ENCODE peak calls at places on chromosomes 11 and 22, in four cellular contexts. N, W, A and Y are unnamed samples.

GRCh38 chr11:34633990-34634725 is 13.3 kb downstream of the EHF start:
- DNase-seq in N (no peak), W (peak), A (no peak), Y (no peak)

GRCh38 chr11:32213223-32213622 is 122.3 kb downstream of the RCN1 start:
- DNase-seq in N (no peak), W (no peak), A (no peak), Y (no peak)

GRCh38 chr11:2928605-2929510 is at the start of gene PHLDA2:
- DNase-seq in N (peak), W (no peak), A (no peak), Y (no peak)

GRCh38 chr22:28864878-28865596 is 18.3 kb upstream of the ZNRF3 start:
- DNase-seq in N (no peak), W (peak), A (no peak), Y (no peak)

GRCh38 chr11:121571466-121571865 is 118.7 kb upstream of the SORL1-AS1 start:
- DNase-seq in N (no peak), W (no peak), A (no peak), Y (no peak)

GRCh38 chr22:31726692-31727091 is 23.2 kb downstream of the PRR14L start:
- DNase-seq in N (no peak), W (no peak), A (no peak), Y (no peak)

GRCh38 chr11:116936754-116937153 is 99.3 kb upstream of the APOA1 start:
- DNase-seq in N (no peak), W (no peak), A (no peak), Y (no peak)

GRCh38 chr11:77471520-77472234 is 2.2 kb downstream of the PAK1 start:
- DNase-seq in N (peak), W (peak), A (no peak), Y (no peak)

GRCh38 chr22:25051073-25051472 is 98.6 kb downstream of the KIAA1671 start:
- DNase-seq in N (no peak), W (no peak), A (no peak), Y (peak)

GRCh38 chr11:69546735-69547370 is 65.4 kb downstream of the LINC01488 start:
- DNase-seq in N (no peak), W (no peak), A (peak), Y (no peak)

GRCh38 chr22:45319319-45319675 is 9.6 kb downstream of the FAM118A start:
- DNase-seq in N (no peak), W (no peak), A (no peak), Y (no peak)

GRCh38 chr22:31983911-31984661 is 39.8 kb downstream of the YWHAH start:
- DNase-seq in N (no peak), W (no peak), A (no peak), Y (no peak)

GRCh38 chr11:117170210-117170609 is 8.3 kb upstream of the SIDT2 start:
- DNase-seq in N (no peak), W (no peak), A (no peak), Y (no peak)

GRCh38 chr22:43435851-43436535 is 24.2 kb downstream of the MPPED1 start:
- DNase-seq in N (no peak), W (no peak), A (no peak), Y (no peak)

GRCh38 chr22:22884888-22885840 is 2.5 kb upstream of the IGLL5 start:
- DNase-seq in N (no peak), W (no peak), A (no peak), Y (no peak)

GRCh38 chr11:132125855-132126841 is 755.7 kb downstream of the NTM start:
- DNase-seq in N (no peak), W (no peak), A (no peak), Y (peak)

GRCh38 chr11:68166969-68167368 is 45.8 kb upstream of the CHKA start:
- DNase-seq in N (no peak), W (no peak), A (no peak), Y (no peak)

GRCh38 chr22:42294034-42294985 is 23.9 kb upstream of the TCF20 start:
- DNase-seq in N (peak), W (peak), A (no peak), Y (peak)

GRCh38 chr11:61082931-61083531 is 19.3 kb upstream of the CD5 start:
- DNase-seq in N (no peak), W (no peak), A (no peak), Y (no peak)

GRCh38 chr11:111735262-111736116 is 30.7 kb downstream of the PPP2R1B start:
- DNase-seq in N (no peak), W (no peak), A (no peak), Y (no peak)

GRCh38 chr11:59756496-59756840 is 1.3 kb downstream of the STX3 start:
- DNase-seq in N (no peak), W (no peak), A (no peak), Y (no peak)

GRCh38 chr11:130145975-130146776 is 13.4 kb upstream of the ST14 start:
- DNase-seq in N (no peak), W (peak), A (no peak), Y (peak)

GRCh38 chr11:58905716-58906547 is 33.4 kb upstream of the GLYATL1 start:
- DNase-seq in N (no peak), W (no peak), A (no peak), Y (peak)

GRCh38 chr11:69008774-69009440 is 4.1 kb downstream of the MRGPRF start:
- DNase-seq in N (peak), W (peak), A (no peak), Y (peak)

GRCh38 chr22:30837531-30837930 is 131.0 kb downstream of the MORC2 start:
- DNase-seq in N (no peak), W (no peak), A (no peak), Y (no peak)

GRCh38 chr11:17267576-17267975 is 9.0 kb upstream of the NUCB2 start:
- DNase-seq in N (no peak), W (no peak), A (no peak), Y (no peak)

GRCh38 chr11:2791139-2791520 is 91.3 kb upstream of the KCNQ1OT1 start:
- DNase-seq in N (no peak), W (no peak), A (no peak), Y (no peak)

GRCh38 chr11:124285610-124286344 is 28.0 kb downstream of the OR8D1 start:
- DNase-seq in N (no peak), W (no peak), A (no peak), Y (no peak)

GRCh38 chr11:89463381-89463780 is 27.8 kb downstream of the NOX4 start:
- DNase-seq in N (no peak), W (no peak), A (no peak), Y (no peak)

GRCh38 chr11:64276653-64277431 is 7.6 kb downstream of the BAD start:
- DNase-seq in N (no peak), W (no peak), A (no peak), Y (no peak)

GRCh38 chr11:132062541-132062940 is 692.1 kb downstream of the NTM start:
- DNase-seq in N (no peak), W (no peak), A (no peak), Y (no peak)

GRCh38 chr11:132540586-132540985 is 991.7 kb downstream of the OPCML start:
- DNase-seq in N (no peak), W (no peak), A (no peak), Y (no peak)

GRCh38 chr22:46580940-46581579 is 39.1 kb upstream of the GRAMD4 start:
- DNase-seq in N (no peak), W (no peak), A (no peak), Y (no peak)

GRCh38 chr11:9053631-9054030 is 37.8 kb downstream of the SCUBE2 start:
- DNase-seq in N (no peak), W (no peak), A (no peak), Y (no peak)

GRCh38 chr11:9046376-9046775 is 42.6 kb upstream of the NRIP3 start:
- DNase-seq in N (peak), W (no peak), A (no peak), Y (no peak)

GRCh38 chr11:9052316-9052715 is 39.1 kb downstream of the SCUBE2 start:
- DNase-seq in N (no peak), W (no peak), A (no peak), Y (no peak)

DNA sequence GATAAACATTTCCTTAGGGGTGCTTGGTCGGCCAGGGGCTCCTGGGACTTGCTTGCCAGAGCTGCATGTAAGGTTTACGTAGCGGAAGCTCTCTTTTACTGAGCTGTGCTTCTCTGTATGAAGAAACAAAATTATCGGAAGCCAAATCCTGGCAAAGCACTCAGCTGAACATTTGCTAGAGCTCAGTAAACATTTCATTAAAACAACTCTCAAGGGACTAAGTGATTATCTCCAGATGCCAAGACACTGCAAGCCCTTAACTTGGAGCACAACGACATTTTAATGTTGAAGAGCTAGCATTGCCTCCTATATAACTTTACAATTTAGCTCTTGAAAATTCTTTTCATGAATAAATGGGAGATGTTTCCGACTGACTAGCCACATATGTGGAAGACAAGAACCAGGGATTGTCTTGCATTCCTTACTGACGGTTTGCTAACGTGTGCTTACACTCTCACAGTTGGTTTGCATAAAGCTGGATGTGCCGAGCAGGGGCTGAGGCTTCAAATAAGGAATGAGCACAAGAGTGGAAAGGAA is 43.3 kb downstream of the SCUBE2 start:
- DNase-seq in N (no peak), W (no peak), A (no peak), Y (no peak)
- H3K4me3 ChIP-seq in N (no peak), W (no peak), A (no peak), Y (no peak)

DNA sequence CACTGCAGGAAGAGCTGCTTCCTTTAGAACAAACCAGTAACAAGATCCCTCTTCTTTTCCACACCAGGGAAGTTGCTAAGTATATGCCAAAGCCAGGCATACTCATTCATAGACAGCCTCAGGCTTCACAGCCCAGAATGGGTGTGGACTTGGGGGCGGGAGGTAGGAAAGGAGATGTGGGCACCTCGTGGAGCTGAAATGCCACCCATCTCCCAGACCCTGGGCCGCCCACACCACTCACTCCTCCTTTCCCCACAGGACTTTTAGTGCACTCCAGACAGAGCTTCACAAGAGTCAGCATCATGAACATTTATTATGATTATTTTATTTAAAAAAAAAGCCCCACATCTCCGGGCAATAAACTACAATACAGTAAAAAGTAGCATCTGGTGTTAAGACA is 16.1 kb upstream of the TMEM121B start:
- DNase-seq in N (no peak), W (no peak), A (no peak), Y (no peak)
- TF ChIP-seq CBX5 in N (no peak), W (no peak), A (no peak), Y (no peak)

DNA sequence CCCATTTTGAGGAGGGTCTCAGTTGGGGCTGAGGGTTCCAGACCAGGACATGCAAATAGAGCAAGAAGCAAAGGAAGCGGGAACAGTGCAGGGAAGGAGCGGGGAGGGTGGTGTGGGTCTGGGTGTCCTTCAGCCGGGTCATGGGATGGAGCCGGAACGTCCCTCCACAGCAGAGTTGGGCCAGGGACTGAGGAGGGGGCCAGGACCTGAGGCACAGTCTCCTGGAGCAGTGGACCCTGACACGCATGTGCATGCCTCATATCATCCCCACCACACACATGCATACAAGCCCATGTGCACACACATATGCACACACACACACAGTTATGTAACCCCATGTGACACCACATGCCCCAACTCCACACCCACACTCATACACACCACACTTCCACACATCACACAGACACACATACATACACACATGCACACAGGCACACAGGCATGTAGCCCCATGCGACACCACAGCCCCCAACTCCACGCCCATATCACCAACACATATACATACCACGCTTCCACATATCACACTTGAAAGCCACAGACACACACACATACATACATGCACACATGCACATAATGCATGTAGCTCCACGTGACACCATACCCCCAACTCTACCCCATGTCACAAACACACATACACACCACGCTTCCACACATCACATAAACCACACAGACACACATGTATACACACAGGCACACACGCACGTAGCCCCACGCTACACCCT is 1026.6 kb downstream of the BRD1 start:
- DNase-seq in N (no peak), W (no peak), A (no peak), Y (no peak)
- H3K9ac ChIP-seq in N (no peak), W (no peak), A (no peak), Y (no peak)

DNA sequence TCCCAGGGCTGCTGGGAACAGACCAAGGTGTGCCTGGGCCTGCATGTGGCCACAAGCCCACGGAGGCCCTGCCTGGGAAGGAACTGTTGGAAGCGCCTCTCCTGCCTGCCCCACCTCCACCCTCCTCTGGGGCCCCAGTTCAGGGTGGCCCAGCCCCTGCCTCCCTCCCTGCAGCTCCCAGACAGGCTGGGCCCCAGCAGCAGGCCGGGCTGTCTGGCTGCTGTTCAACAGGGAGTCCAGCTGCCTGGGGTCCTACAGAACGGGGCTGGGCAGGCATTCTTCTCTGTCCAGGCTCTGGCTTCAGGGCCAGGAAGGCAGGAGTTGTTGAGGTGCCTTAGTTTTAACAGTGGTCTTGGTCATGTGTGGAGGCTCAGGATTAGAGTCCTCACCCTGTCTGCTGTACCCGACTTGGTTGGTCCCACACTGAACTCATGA is 11.8 kb downstream of the PRDM11 start:
- DNase-seq in N (no peak), W (peak), A (no peak), Y (no peak)
- H3K4me3 ChIP-seq in N (no peak), W (no peak), A (no peak), Y (no peak)